ENCODE peak calls at places on chromosomes 4 and X, in four cellular contexts. N is WTC11, E is GM12878, J is HepG2. O is an unnamed sample.

GRCh38 chr4:74456849-74457395 is 12.0 kb downstream of the AREG start:
- DNase-seq in N (no peak), E (no peak), J (no peak), O (no peak)

GRCh38 chrX:138885886-138886285 is 174.4 kb upstream of the FGF13 start:
- DNase-seq in N (no peak), E (no peak), J (no peak), O (no peak)

GRCh38 chr4:101345596-101346311 is 1.6 kb downstream of the PPP3CA start:
- DNase-seq in N (peak; percentile 35), E (no peak), J (peak; percentile 31), O (peak; percentile 43)

GRCh38 chrX:95065151-95065550 is 1391.1 kb downstream of the FAM133A start:
- DNase-seq in N (no peak), E (no peak), J (no peak), O (no peak)

GRCh38 chr4:6591781-6592180 is 16.8 kb downstream of the MAN2B2 start:
- DNase-seq in N (no peak), E (no peak), J (no peak), O (no peak)

GRCh38 chrX:30183554-30183953 is 31.8 kb upstream of the MAGEB2 start:
- DNase-seq in N (no peak), E (no peak), J (no peak), O (no peak)

GRCh38 chr4:88706574-88706973 is 8.9 kb upstream of the NAP1L5 start:
- DNase-seq in N (no peak), E (no peak), J (peak; percentile 53), O (no peak)

GRCh38 chr4:133150643-133151300 is 1.7 kb downstream of the PCDH10 start:
- DNase-seq in N (peak; percentile 56), E (no peak), J (no peak), O (no peak)

GRCh38 chr4:164095313-164096110 is 601.0 kb downstream of the TMA16 start:
- DNase-seq in N (no peak), E (no peak), J (no peak), O (no peak)

GRCh38 chrX:14927391-14927790 is 54.2 kb downstream of the MOSPD2 start:
- DNase-seq in N (no peak), E (no peak), J (no peak), O (no peak)

GRCh38 chrX:153735274-153735673 is 10.6 kb downstream of the ABCD1 start:
- DNase-seq in N (no peak), E (no peak), J (no peak), O (no peak)

GRCh38 chrX:19964017-19964710 is 26.7 kb downstream of the BCLAF3 start:
- DNase-seq in N (no peak), E (no peak), J (no peak), O (no peak)

GRCh38 chr4:155376387-155377268 is at the start of gene MAP9:
- DNase-seq in N (peak; percentile 95), E (peak; percentile 78), J (no peak), O (no peak)

GRCh38 chr4:100165809-100166208 is 24.5 kb downstream of the DDIT4L start:
- DNase-seq in N (no peak), E (no peak), J (no peak), O (no peak)

GRCh38 chr4:99998062-99998880 is 48.2 kb upstream of the H2AZ1 start:
- DNase-seq in N (no peak), E (peak; percentile 2), J (peak; percentile 9), O (peak; percentile 20)

GRCh38 chrX:34365482-34365881 is 233.4 kb upstream of the FAM47A start:
- DNase-seq in N (peak; percentile 12), E (no peak), J (no peak), O (no peak)

GRCh38 chr4:108432418-108432817 is 188.0 kb upstream of the RPL34 start:
- DNase-seq in N (no peak), E (no peak), J (no peak), O (no peak)

GRCh38 chrX:42276982-42277690 is 353.8 kb upstream of the CASK start:
- DNase-seq in N (no peak), E (peak; percentile 8), J (peak; percentile 0), O (no peak)

GRCh38 chr4:83114576-83114975 is at the start of gene PLAC8:
- DNase-seq in N (no peak), E (peak; percentile 92), J (peak; percentile 69), O (no peak)
- TF ChIP-seq CREM in N (no peak), E (no peak), J (no peak), O (no peak)

DNA sequence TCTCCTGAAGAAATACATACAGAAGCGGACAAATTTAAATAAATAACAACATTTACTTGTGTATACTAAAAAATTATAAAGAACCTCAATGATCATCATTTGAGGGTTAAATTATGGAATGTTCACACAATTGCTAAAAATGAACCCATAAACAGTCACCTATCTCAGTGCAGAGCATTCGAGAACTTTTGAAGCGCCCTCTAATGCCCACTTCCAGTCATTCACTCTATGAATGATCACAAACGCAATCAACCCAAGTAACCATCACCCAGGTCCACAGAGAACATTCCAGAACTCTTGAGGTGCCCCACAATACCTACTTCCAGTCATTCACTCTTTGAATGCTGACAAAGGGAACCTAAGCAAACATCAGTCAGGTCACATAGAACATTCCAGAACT is 103.5 kb upstream of the PLAC1 start:
- DNase-seq in N (no peak), E (no peak), J (peak; percentile 2), O (no peak)
- TF ChIP-seq CREM in N (no peak), E (no peak), J (no peak), O (no peak)

DNA sequence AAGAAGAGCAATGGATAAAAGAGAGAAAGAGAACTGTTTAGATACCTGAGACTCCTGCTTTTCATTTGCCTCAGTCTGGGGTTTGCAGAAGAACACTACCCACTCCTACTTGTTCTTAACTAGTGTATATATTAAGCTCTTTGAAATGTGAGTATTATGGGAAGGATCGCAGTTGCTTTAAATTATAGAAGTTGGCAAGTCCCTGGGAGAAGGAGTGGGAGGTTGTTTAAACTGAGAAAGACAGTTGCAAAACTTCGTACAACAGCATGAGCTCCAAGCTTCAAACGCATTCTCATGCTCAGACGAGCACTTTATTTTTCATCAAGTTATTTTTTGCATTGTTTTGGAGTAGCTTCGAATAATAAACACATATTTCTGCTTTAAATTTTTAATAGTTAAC is 88.1 kb upstream of the C1QTNF7 start:
- DNase-seq in N (no peak), E (no peak), J (no peak), O (no peak)
- TF ChIP-seq CREM in N (no peak), E (no peak), J (no peak), O (no peak)

GRCh38 chr4:67587156-67587555 is 28.6 kb downstream of the STAP1 start:
- DNase-seq in N (no peak), E (no peak), J (no peak), O (no peak)
- TF ChIP-seq CREM in N (no peak), E (no peak), J (no peak), O (no peak)

DNA sequence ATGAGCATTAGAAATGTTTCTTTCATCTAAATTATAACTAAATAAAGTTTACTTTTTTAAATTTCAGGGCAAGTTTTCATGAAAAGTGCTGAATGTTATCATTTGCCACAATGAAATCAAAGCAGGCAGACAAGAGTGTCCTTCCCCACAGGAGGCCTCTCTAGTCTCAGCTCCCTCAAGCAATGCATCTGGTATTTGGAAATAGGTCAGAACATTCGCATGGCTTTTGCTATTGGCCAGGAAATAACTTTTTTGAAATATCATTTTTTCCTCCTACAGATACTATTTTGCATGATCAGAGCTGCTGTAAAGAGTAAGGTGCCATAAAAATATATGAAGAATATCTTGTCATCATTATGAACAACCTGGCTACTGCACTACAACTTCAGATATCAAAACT is 41.1 kb downstream of the MAD2L1 start:
- DNase-seq in N (no peak), E (no peak), J (no peak), O (no peak)
- TF ChIP-seq CREM in N (no peak), E (no peak), J (no peak), O (no peak)

GRCh38 chr4:61521451-61521850 is 321.3 kb downstream of the ADGRL3 start:
- DNase-seq in N (no peak), E (no peak), J (no peak), O (no peak)
- TF ChIP-seq CREM in N (no peak), E (no peak), J (no peak), O (no peak)

O was measured in K562.